ENCODE peak calls at places on chromosomes 5 and 9, in nine cellular contexts. P is neural progenitor cell; X is NAMALWA; B is HTR-8/SVneo; I is type B pancreatic cell; W is suprapubic skin; O is activated T-cell treated with anti-CD3 and anti-CD28 coated beads for 1 hour; T is stimulated activated CD4-positive, alpha-beta T cell treated with anti-CD3 and anti-CD28 coated beads, TNF-alpha, amount 100 ng/mL, for 48 hours; L is GM03348. C is an unnamed sample.

GRCh38 chr9:129464972-129465833 is 155.7 kb downstream of the C9orf50 start:
- DNase-seq in P (no peak), X (no peak), B (no peak), I (no peak), W (no peak), O (no peak), T (no peak), L (peak), C (no peak)

GRCh38 chr9:34559616-34560546 is 29.6 kb downstream of the CNTFR start:
- DNase-seq in P (peak), X (no peak), B (peak), I (no peak), W (no peak), O (no peak), T (no peak), L (peak), C (no peak)

GRCh38 chr9:128685636-128686489 is 3.2 kb upstream of the SET start:
- DNase-seq in P (no peak), X (peak), B (no peak), I (no peak), W (no peak), O (peak), T (peak), L (no peak), C (no peak)

GRCh38 chr5:5751987-5752386 is 329.5 kb downstream of the ICE1 start:
- DNase-seq in P (no peak), X (no peak), B (no peak), I (no peak), W (no peak), O (no peak), T (no peak), L (no peak), C (no peak)

GRCh38 chr9:98081477-98082219 is 25.1 kb downstream of the NANS start:
- DNase-seq in P (no peak), X (no peak), B (no peak), I (no peak), W (peak), O (no peak), T (peak), L (peak), C (peak)

GRCh38 chr5:80229902-80230255 is 26.0 kb downstream of the SERINC5 start:
- DNase-seq in P (no peak), X (no peak), B (no peak), I (no peak), W (no peak), O (no peak), T (no peak), L (no peak), C (no peak)

GRCh38 chr5:922745-923472 is 30.2 kb downstream of the TRIP13 start:
- DNase-seq in P (no peak), X (no peak), B (no peak), I (peak), W (peak), O (no peak), T (no peak), L (no peak), C (no peak)

GRCh38 chr5:8773091-8773615 is 772.7 kb downstream of the SEMA5A start:
- DNase-seq in P (no peak), X (no peak), B (no peak), I (no peak), W (no peak), O (no peak), T (no peak), L (peak), C (no peak)

GRCh38 chr5:127254729-127255284 is 35.8 kb upstream of the MEGF10 start:
- DNase-seq in P (no peak), X (no peak), B (no peak), I (no peak), W (no peak), O (no peak), T (no peak), L (no peak), C (peak)

GRCh38 chr5:60916646-60917045 is 28.2 kb downstream of the ERCC8 start:
- DNase-seq in P (no peak), X (no peak), B (no peak), I (no peak), W (no peak), O (no peak), T (no peak), L (no peak), C (no peak)

GRCh38 chr5:3634061-3634460 is 38.4 kb downstream of the IRX1 start:
- DNase-seq in P (no peak), X (no peak), B (no peak), I (no peak), W (no peak), O (no peak), T (no peak), L (no peak), C (no peak)

GRCh38 chr5:17157916-17158529 is 59.4 kb upstream of the BASP1 start:
- DNase-seq in P (no peak), X (no peak), B (no peak), I (no peak), W (no peak), O (no peak), T (no peak), L (peak), C (peak)

GRCh38 chr5:144187699-144188294 is 17.1 kb downstream of the KCTD16 start:
- DNase-seq in P (no peak), X (peak), B (peak), I (no peak), W (no peak), O (peak), T (peak), L (peak), C (peak)

GRCh38 chr5:67636091-67636490 is 439.5 kb upstream of the CD180 start:
- DNase-seq in P (no peak), X (no peak), B (no peak), I (no peak), W (peak), O (no peak), T (no peak), L (no peak), C (no peak)

GRCh38 chr5:152404494-152404893 is 585 bp downstream of the NMUR2 start:
- DNase-seq in P (no peak), X (no peak), B (no peak), I (no peak), W (no peak), O (no peak), T (no peak), L (no peak), C (no peak)

GRCh38 chr9:106920091-106920490 is 57.1 kb downstream of the ZNF462 start:
- DNase-seq in P (no peak), X (no peak), B (no peak), I (no peak), W (no peak), O (no peak), T (no peak), L (no peak), C (no peak)

GRCh38 chr5:34464820-34465219 is 191.3 kb upstream of the RAI14 start:
- DNase-seq in P (no peak), X (peak), B (no peak), I (no peak), W (no peak), O (no peak), T (no peak), L (no peak), C (no peak)

GRCh38 chr9:27150758-27151431 is 41.9 kb downstream of the TEK start:
- DNase-seq in P (no peak), X (no peak), B (no peak), I (no peak), W (no peak), O (no peak), T (no peak), L (peak), C (no peak)

GRCh38 chr5:74082504-74082903 is 456.5 kb downstream of the ARHGEF28 start:
- DNase-seq in P (no peak), X (no peak), B (no peak), I (no peak), W (no peak), O (no peak), T (no peak), L (no peak), C (no peak)

GRCh38 chr5:34586117-34586885 is 69.8 kb upstream of the RAI14 start:
- DNase-seq in P (no peak), X (no peak), B (peak), I (no peak), W (no peak), O (no peak), T (no peak), L (peak), C (peak)

GRCh38 chr5:167280111-167280510 is 1011.3 kb upstream of the WWC1 start:
- DNase-seq in P (no peak), X (no peak), B (no peak), I (no peak), W (no peak), O (no peak), T (no peak), L (no peak), C (no peak)

GRCh38 chr5:135060021-135060420 is 26.0 kb upstream of the PITX1 start:
- DNase-seq in P (no peak), X (no peak), B (no peak), I (no peak), W (no peak), O (no peak), T (no peak), L (no peak), C (no peak)

GRCh38 chr5:87268126-87268969 is 665 bp downstream of the RASA1 start:
- DNase-seq in P (peak), X (no peak), B (peak), I (peak), W (peak), O (peak), T (peak), L (peak), C (peak)

GRCh38 chr9:77856615-77857014 is 175.0 kb downstream of the GNAQ start:
- DNase-seq in P (no peak), X (no peak), B (no peak), I (no peak), W (no peak), O (no peak), T (no peak), L (no peak), C (peak)

GRCh38 chr9:16996901-16997491 is 126.5 kb upstream of the BNC2 start:
- DNase-seq in P (no peak), X (no peak), B (no peak), I (no peak), W (no peak), O (no peak), T (no peak), L (no peak), C (no peak)

GRCh38 chr5:93610581-93611167 is 27.7 kb downstream of the NR2F1 start:
- DNase-seq in P (peak), X (no peak), B (no peak), I (no peak), W (no peak), O (no peak), T (no peak), L (no peak), C (no peak)

GRCh38 chr5:177995691-177996595 is at the start of gene PROP1:
- DNase-seq in P (no peak), X (no peak), B (no peak), I (no peak), W (no peak), O (no peak), T (no peak), L (no peak), C (no peak)